ENCODE peak calls at places on chromosomes 11 and 22, in four cellular contexts. One of them, this sample, is unnamed. For H3K36me3, the result is how much of the 10 kb centered on the place peaks cover.

GRCh38 chr22:44609589-44609988 is 92.4 kb upstream of the PRR5 start:
- DNase-seq in OCI-LY7: no peak
- DNase-seq in fibroblast of lung: no peak
- DNase-seq in right atrium auricular region: no peak
- DNase-seq in this sample: no peak

GRCh38 chr11:126303623-126304456 is at the start of gene DCPS:
- DNase-seq in OCI-LY7: peak
- DNase-seq in fibroblast of lung: peak
- DNase-seq in right atrium auricular region: peak
- DNase-seq in this sample: peak

GRCh38 chr11:2747236-2748015 is 47.6 kb upstream of the KCNQ1OT1 start:
- DNase-seq in fibroblast of lung: no peak
- DNase-seq in OCI-LY7: no peak
- DNase-seq in right atrium auricular region: no peak
- DNase-seq in this sample: no peak

GRCh38 chr11:31641477-31642062 is 132.0 kb downstream of the ELP4 start:
- DNase-seq in fibroblast of lung: peak
- DNase-seq in OCI-LY7: peak
- DNase-seq in right atrium auricular region: no peak
- DNase-seq in this sample: no peak

GRCh38 chr11:1671658-1672057 is 25.3 kb upstream of the KRTAP5-6 start:
- DNase-seq in right atrium auricular region: no peak
- DNase-seq in OCI-LY7: no peak
- DNase-seq in fibroblast of lung: no peak
- DNase-seq in this sample: no peak

GRCh38 chr11:86798988-86799387 is 1.4 kb upstream of the PRSS23 start:
- DNase-seq in right atrium auricular region: no peak
- DNase-seq in OCI-LY7: no peak
- DNase-seq in fibroblast of lung: peak
- DNase-seq in this sample: no peak

GRCh38 chr11:103907136-103907535 is 129.3 kb upstream of the DDI1 start:
- DNase-seq in fibroblast of lung: no peak
- DNase-seq in right atrium auricular region: no peak
- DNase-seq in OCI-LY7: no peak
- DNase-seq in this sample: no peak

GRCh38 chr11:68467446-68467845 is 6.9 kb downstream of the PPP6R3 start:
- DNase-seq in right atrium auricular region: no peak
- DNase-seq in fibroblast of lung: no peak
- DNase-seq in OCI-LY7: no peak
- DNase-seq in this sample: no peak

GRCh38 chr11:134398079-134398444 is 14.0 kb downstream of the B3GAT1 start:
- DNase-seq in fibroblast of lung: no peak
- DNase-seq in OCI-LY7: no peak
- DNase-seq in right atrium auricular region: no peak
- DNase-seq in this sample: no peak

GRCh38 chr11:127890026-127890611 is 697.2 kb downstream of the ETS1 start:
- DNase-seq in right atrium auricular region: no peak
- DNase-seq in fibroblast of lung: peak
- DNase-seq in OCI-LY7: no peak
- DNase-seq in this sample: peak

GRCh38 chr11:66335531-66336233 is 552 bp downstream of the RIN1 start:
- DNase-seq in right atrium auricular region: no peak
- DNase-seq in OCI-LY7: no peak
- DNase-seq in fibroblast of lung: peak
- DNase-seq in this sample: no peak

GRCh38 chr11:28146123-28146751 is 38.0 kb downstream of the METTL15 start:
- DNase-seq in right atrium auricular region: no peak
- DNase-seq in OCI-LY7: no peak
- DNase-seq in fibroblast of lung: peak
- DNase-seq in this sample: peak

GRCh38 chr11:76617553-76618265 is 52.8 kb downstream of the LRRC32 start:
- DNase-seq in right atrium auricular region: no peak
- DNase-seq in OCI-LY7: no peak
- DNase-seq in fibroblast of lung: peak
- DNase-seq in this sample: no peak

GRCh38 chr22:50525991-50526848 is 822 bp upstream of the SCO2 start:
- DNase-seq in fibroblast of lung: peak
- DNase-seq in OCI-LY7: peak
- DNase-seq in right atrium auricular region: peak
- DNase-seq in this sample: no peak

GRCh38 chr11:111047376-111047775 is 198.1 kb upstream of the POU2AF2 start:
- DNase-seq in fibroblast of lung: peak
- DNase-seq in OCI-LY7: no peak
- DNase-seq in right atrium auricular region: no peak
- DNase-seq in this sample: no peak

GRCh38 chr22:22001664-22002525 is 19.3 kb upstream of the TOP3B start:
- DNase-seq in fibroblast of lung: no peak
- DNase-seq in right atrium auricular region: no peak
- DNase-seq in OCI-LY7: no peak
- DNase-seq in this sample: no peak

GRCh38 chr11:26286472-26287066 is 45.4 kb upstream of the ANO3 start:
- DNase-seq in OCI-LY7: peak
- DNase-seq in right atrium auricular region: no peak
- DNase-seq in fibroblast of lung: peak
- DNase-seq in this sample: no peak

GRCh38 chr11:17479284-17480214 is 2.9 kb upstream of the ABCC8 start:
- DNase-seq in right atrium auricular region: no peak
- DNase-seq in fibroblast of lung: peak
- DNase-seq in OCI-LY7: no peak
- DNase-seq in this sample: no peak

GRCh38 chr11:43278302-43278956 is 33.4 kb upstream of the API5 start:
- DNase-seq in OCI-LY7: peak
- DNase-seq in right atrium auricular region: no peak
- DNase-seq in fibroblast of lung: peak
- DNase-seq in this sample: no peak

GRCh38 chr11:64146036-64146943 is 19.6 kb downstream of the MACROD1 start:
- DNase-seq in right atrium auricular region: no peak
- DNase-seq in fibroblast of lung: no peak
- DNase-seq in OCI-LY7: peak
- DNase-seq in this sample: no peak

GRCh38 chr11:45777127-45777969 is 27.6 kb upstream of the SLC35C1 start:
- DNase-seq in right atrium auricular region: no peak
- DNase-seq in OCI-LY7: no peak
- DNase-seq in fibroblast of lung: no peak
- DNase-seq in this sample: no peak

GRCh38 chr11:116871248-116871647 is 33.8 kb upstream of the APOA1 start:
- DNase-seq in fibroblast of lung: peak
- DNase-seq in OCI-LY7: no peak
- DNase-seq in right atrium auricular region: peak
- DNase-seq in this sample: peak

GRCh38 chr22:47442821-47443220 is 680.4 kb downstream of the TBC1D22A start:
- DNase-seq in right atrium auricular region: no peak
- DNase-seq in fibroblast of lung: no peak
- DNase-seq in OCI-LY7: no peak
- DNase-seq in this sample: no peak

GRCh38 chr11:134752964-134753804 is 341.1 kb upstream of the B3GAT1 start:
- DNase-seq in OCI-LY7: no peak
- DNase-seq in right atrium auricular region: peak
- DNase-seq in fibroblast of lung: no peak
- DNase-seq in this sample: no peak

GRCh38 chr11:107598225-107599139 is 7.5 kb downstream of the ELMOD1 start:
- DNase-seq in fibroblast of lung: no peak
- DNase-seq in OCI-LY7: peak
- DNase-seq in right atrium auricular region: no peak
- DNase-seq in this sample: no peak
- TF ChIP-seq CTCF in fibroblast of lung: peak
- TF ChIP-seq CTCF in OCI-LY7: peak
- TF ChIP-seq CTCF in right atrium auricular region: peak
- TF ChIP-seq CTCF in this sample: peak

GRCh38 chr11:9577032-9577431 is 3.6 kb downstream of the WEE1 start:
- DNase-seq in right atrium auricular region: no peak
- DNase-seq in fibroblast of lung: peak
- DNase-seq in OCI-LY7: no peak
- DNase-seq in this sample: no peak
- H3K4me3 ChIP-seq in right atrium auricular region: peak
- H3K4me3 ChIP-seq in fibroblast of lung: peak
- H3K4me3 ChIP-seq in OCI-LY7: peak
- H3K4me3 ChIP-seq in this sample: peak

DNA sequence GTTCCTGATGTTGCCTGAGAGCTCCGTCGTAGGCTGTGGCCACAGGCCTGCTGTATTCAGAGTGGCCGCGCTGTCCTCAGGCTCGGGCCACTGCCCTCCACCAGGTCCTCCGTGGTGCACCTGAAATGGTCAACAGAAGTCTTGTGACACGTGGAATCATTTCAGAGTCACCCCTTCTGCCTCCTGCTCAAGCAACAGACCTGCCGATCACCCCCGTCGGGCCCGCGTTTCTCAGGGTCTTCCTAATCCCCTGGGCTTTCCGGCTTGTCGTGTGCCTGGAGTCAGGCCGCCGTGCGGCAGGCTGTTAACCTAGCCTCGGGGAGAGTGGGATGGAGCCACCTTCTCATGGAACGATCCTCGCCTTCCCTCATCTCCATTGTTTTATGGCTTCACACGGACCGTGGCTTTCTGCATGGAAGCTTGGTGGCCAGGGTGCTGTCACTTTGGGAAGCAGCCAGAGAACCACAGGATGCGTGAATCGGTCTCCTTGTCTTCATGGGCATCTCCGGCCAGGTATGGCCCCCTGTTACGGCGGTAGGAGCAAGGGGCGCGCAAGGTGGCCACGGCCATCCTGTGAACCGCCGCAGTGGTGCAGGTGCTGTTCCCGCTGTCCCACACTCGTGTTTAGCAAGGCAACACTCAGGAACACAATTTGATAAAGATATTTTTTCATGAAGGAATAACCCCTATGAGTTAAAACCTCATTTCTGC is 24.1 kb downstream of the NADSYN1 start:
- DNase-seq in OCI-LY7: no peak
- DNase-seq in fibroblast of lung: no peak
- DNase-seq in right atrium auricular region: no peak
- DNase-seq in this sample: no peak
- H3K36me3 ChIP-seq in OCI-LY7: under half
- H3K36me3 ChIP-seq in fibroblast of lung: under half
- H3K36me3 ChIP-seq in right atrium auricular region: half or more
- H3K36me3 ChIP-seq in this sample: half or more

DNA sequence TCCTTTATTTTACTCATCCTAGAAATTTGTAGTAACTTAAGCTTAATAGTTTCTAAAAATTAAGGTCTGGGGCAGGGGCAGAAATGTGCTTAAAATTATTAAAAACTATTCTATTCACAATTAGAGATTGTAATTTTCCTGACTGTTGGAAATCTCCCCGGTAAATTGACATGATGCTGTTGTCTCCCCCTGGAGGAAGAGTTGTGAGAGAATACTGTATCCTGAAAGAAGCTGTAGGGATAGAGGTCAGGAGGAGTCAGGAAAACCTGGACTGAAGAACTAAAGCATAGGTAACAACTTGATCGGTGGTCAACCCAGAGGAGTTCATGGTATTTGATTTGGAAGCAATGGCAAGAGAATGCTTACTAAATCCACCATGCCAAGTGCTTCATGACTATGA is 16.2 kb upstream of the ESAM start:
- DNase-seq in OCI-LY7: no peak
- DNase-seq in right atrium auricular region: no peak
- DNase-seq in fibroblast of lung: no peak
- DNase-seq in this sample: no peak
- TF ChIP-seq CTCF in OCI-LY7: peak
- TF ChIP-seq CTCF in right atrium auricular region: no peak
- TF ChIP-seq CTCF in fibroblast of lung: peak
- TF ChIP-seq CTCF in this sample: no peak

This sample was measured in BJ.